ENCODE peak calls at places on chromosomes 11 and 22, in nine cellular contexts. One of them, this sample, is unnamed.

GRCh38 chr11:115391598-115391997 is 112.6 kb downstream of the CADM1 start:
- DNase-seq in prostate gland: no peak
- DNase-seq in vagina: no peak
- DNase-seq in transverse colon: no peak
- DNase-seq in H1: no peak
- DNase-seq in stomach: no peak
- DNase-seq in GM23338: peak
- DNase-seq in Panc1: no peak
- DNase-seq in sigmoid colon: no peak
- DNase-seq in this sample: no peak

GRCh38 chr11:16897460-16898061 is 116.7 kb downstream of the PLEKHA7 start:
- DNase-seq in prostate gland: no peak
- DNase-seq in vagina: no peak
- DNase-seq in transverse colon: no peak
- DNase-seq in H1: peak
- DNase-seq in stomach: no peak
- DNase-seq in GM23338: peak
- DNase-seq in Panc1: no peak
- DNase-seq in sigmoid colon: no peak
- DNase-seq in this sample: no peak

GRCh38 chr22:39574779-39575551 is 4.4 kb downstream of the CACNA1I start:
- DNase-seq in prostate gland: no peak
- DNase-seq in vagina: no peak
- DNase-seq in transverse colon: no peak
- DNase-seq in H1: no peak
- DNase-seq in stomach: no peak
- DNase-seq in GM23338: no peak
- DNase-seq in Panc1: peak
- DNase-seq in sigmoid colon: no peak
- DNase-seq in this sample: no peak

GRCh38 chr11:118804094-118804493 is 13.1 kb upstream of the DDX6 start:
- DNase-seq in prostate gland: no peak
- DNase-seq in vagina: no peak
- DNase-seq in transverse colon: no peak
- DNase-seq in H1: no peak
- DNase-seq in stomach: no peak
- DNase-seq in GM23338: no peak
- DNase-seq in Panc1: no peak
- DNase-seq in sigmoid colon: no peak
- DNase-seq in this sample: no peak

GRCh38 chr22:46849951-46850350 is 87.5 kb downstream of the TBC1D22A start:
- DNase-seq in prostate gland: no peak
- DNase-seq in vagina: peak
- DNase-seq in transverse colon: no peak
- DNase-seq in H1: no peak
- DNase-seq in stomach: no peak
- DNase-seq in GM23338: no peak
- DNase-seq in Panc1: no peak
- DNase-seq in sigmoid colon: no peak
- DNase-seq in this sample: no peak

GRCh38 chr11:67521924-67522323 is 1.3 kb downstream of the CABP2 start:
- DNase-seq in prostate gland: no peak
- DNase-seq in vagina: no peak
- DNase-seq in transverse colon: no peak
- DNase-seq in H1: no peak
- DNase-seq in stomach: no peak
- DNase-seq in GM23338: no peak
- DNase-seq in Panc1: no peak
- DNase-seq in sigmoid colon: no peak
- DNase-seq in this sample: no peak

GRCh38 chr11:77819921-77820564 is 479 bp downstream of the RSF1 start:
- DNase-seq in prostate gland: peak
- DNase-seq in vagina: no peak
- DNase-seq in transverse colon: peak
- DNase-seq in H1: peak
- DNase-seq in stomach: peak
- DNase-seq in GM23338: peak
- DNase-seq in Panc1: no peak
- DNase-seq in sigmoid colon: peak
- DNase-seq in this sample: peak

GRCh38 chr11:67418476-67419281 is 3.2 kb downstream of the CARNS1 start:
- DNase-seq in prostate gland: no peak
- DNase-seq in vagina: no peak
- DNase-seq in transverse colon: no peak
- DNase-seq in H1: no peak
- DNase-seq in stomach: peak
- DNase-seq in GM23338: no peak
- DNase-seq in Panc1: no peak
- DNase-seq in sigmoid colon: no peak
- DNase-seq in this sample: peak

GRCh38 chr11:109138200-109138599 is 283.8 kb upstream of the C11orf87 start:
- DNase-seq in prostate gland: no peak
- DNase-seq in vagina: no peak
- DNase-seq in transverse colon: no peak
- DNase-seq in H1: no peak
- DNase-seq in stomach: no peak
- DNase-seq in GM23338: no peak
- DNase-seq in Panc1: no peak
- DNase-seq in sigmoid colon: no peak
- DNase-seq in this sample: no peak

DNA sequence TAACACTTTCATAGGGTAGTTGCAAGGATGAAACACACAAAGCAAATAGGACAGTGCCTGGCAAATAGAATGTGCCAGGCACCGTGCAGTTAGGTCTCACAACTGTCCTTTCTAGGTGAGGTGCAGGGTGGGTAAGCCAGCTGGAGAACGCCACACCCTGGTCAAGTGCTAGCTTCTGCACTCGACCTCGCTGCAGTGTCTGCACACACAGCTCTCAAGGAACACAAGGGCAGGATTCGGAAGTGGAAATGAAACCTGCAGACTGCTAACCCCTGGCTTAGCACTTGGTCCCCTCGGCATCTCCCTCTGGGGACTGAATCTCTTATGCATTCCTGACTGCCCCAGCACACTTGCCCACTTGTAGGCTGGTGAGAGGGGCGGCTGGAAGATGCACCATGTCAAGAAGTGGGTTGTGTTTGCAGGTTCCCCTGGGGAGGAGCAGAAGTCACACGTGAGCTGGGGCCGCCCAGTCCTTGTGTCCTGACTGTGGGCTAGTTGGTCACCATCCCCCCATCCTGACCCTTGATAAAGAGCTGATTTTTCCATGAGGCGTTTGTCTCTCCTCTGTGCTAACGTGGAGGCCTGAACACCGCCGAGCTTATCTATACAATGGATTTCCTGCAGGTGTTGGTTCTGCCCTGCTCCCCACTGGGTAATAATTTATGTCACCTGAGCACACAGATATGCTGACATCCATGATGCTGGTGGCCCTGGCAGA is 89.0 kb downstream of the MICAL2 start:
- DNase-seq in prostate gland: no peak
- DNase-seq in vagina: no peak
- DNase-seq in transverse colon: peak
- DNase-seq in H1: no peak
- DNase-seq in stomach: no peak
- DNase-seq in GM23338: no peak
- DNase-seq in Panc1: no peak
- DNase-seq in sigmoid colon: no peak
- DNase-seq in this sample: no peak
- TF ChIP-seq POLR2AphosphoS5 in prostate gland: no peak
- TF ChIP-seq POLR2AphosphoS5 in vagina: no peak
- TF ChIP-seq POLR2AphosphoS5 in transverse colon: no peak
- TF ChIP-seq POLR2AphosphoS5 in H1: no peak
- TF ChIP-seq POLR2AphosphoS5 in stomach: no peak
- TF ChIP-seq POLR2AphosphoS5 in GM23338: no peak
- TF ChIP-seq POLR2AphosphoS5 in Panc1: no peak
- TF ChIP-seq POLR2AphosphoS5 in sigmoid colon: no peak
- TF ChIP-seq POLR2AphosphoS5 in this sample: no peak

GRCh38 chr11:5605849-5606248 is 9.4 kb downstream of the TRIM6 start:
- DNase-seq in prostate gland: no peak
- DNase-seq in vagina: no peak
- DNase-seq in transverse colon: no peak
- DNase-seq in H1: no peak
- DNase-seq in stomach: no peak
- DNase-seq in GM23338: no peak
- DNase-seq in Panc1: no peak
- DNase-seq in sigmoid colon: no peak
- DNase-seq in this sample: no peak

GRCh38 chr11:5608778-5609177 is 12.3 kb downstream of the TRIM6 start:
- DNase-seq in prostate gland: no peak
- DNase-seq in vagina: no peak
- DNase-seq in transverse colon: no peak
- DNase-seq in H1: no peak
- DNase-seq in stomach: no peak
- DNase-seq in GM23338: no peak
- DNase-seq in Panc1: no peak
- DNase-seq in sigmoid colon: no peak
- DNase-seq in this sample: no peak

GRCh38 chr11:5610446-5610845 is 14.0 kb downstream of the TRIM6 start:
- DNase-seq in prostate gland: no peak
- DNase-seq in vagina: no peak
- DNase-seq in transverse colon: no peak
- DNase-seq in H1: no peak
- DNase-seq in stomach: no peak
- DNase-seq in GM23338: no peak
- DNase-seq in Panc1: no peak
- DNase-seq in sigmoid colon: no peak
- DNase-seq in this sample: no peak

GRCh38 chr11:5611627-5612026 is 13.2 kb upstream of the TRIM34 start:
- DNase-seq in prostate gland: no peak
- DNase-seq in vagina: no peak
- DNase-seq in transverse colon: no peak
- DNase-seq in H1: no peak
- DNase-seq in stomach: no peak
- DNase-seq in GM23338: peak
- DNase-seq in Panc1: no peak
- DNase-seq in sigmoid colon: no peak
- DNase-seq in this sample: no peak
- H3K4me3 ChIP-seq in prostate gland: no peak
- H3K4me3 ChIP-seq in vagina: no peak
- H3K4me3 ChIP-seq in transverse colon: no peak
- H3K4me3 ChIP-seq in H1: no peak
- H3K4me3 ChIP-seq in stomach: no peak
- H3K4me3 ChIP-seq in GM23338: no peak
- H3K4me3 ChIP-seq in Panc1: no peak
- H3K4me3 ChIP-seq in sigmoid colon: no peak
- H3K4me3 ChIP-seq in this sample: no peak

DNA sequence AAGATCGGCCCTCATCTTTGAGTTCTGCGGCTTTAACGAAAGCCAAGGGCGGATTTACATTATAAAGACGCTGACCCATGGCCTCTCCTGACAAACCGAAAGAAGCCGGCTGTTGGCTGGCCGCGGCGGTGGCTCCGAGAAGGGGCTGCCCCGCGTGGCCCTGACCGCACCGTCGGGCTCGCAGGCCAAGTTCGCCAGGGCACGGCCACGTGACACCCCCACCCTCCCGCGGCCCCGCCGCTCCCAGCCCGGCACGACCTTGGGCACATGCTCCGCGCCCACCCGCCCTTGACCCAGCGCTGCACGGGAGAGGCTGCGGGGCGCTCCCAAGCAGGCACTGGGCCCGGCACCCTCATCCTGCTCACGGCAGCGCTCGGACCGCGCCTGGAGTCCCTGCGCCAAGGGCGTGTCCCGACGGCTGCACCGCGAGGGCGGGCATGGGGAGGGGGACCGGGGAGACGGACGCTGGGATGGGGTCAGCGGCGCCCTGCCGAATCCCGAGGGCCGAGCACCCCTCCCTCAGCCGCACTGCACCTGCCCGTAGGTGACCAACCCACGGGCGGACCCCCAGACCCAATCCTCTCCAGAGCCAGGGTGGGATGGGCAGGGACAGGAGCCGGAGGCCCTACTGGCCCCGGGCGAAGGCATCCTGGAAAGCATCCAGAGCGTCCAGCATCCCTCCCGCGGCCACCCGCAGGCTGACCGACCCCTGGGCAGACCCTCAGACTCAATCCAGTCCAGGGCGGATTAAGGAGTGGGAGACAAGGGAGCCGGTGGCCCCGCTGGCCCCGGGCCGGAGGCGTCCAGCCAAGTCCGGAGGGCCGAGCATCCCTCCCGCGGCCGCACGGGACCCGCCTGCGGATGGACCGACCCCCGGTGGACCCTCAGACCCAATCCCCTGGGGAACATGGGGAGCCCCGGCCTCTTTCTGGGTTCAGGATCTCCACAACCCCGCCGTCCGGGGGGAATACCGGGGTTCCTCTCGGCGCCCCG is 759 bp downstream of the CPT1A start:
- DNase-seq in prostate gland: peak
- DNase-seq in vagina: no peak
- DNase-seq in transverse colon: peak
- DNase-seq in H1: no peak
- DNase-seq in stomach: peak
- DNase-seq in GM23338: peak
- DNase-seq in Panc1: no peak
- DNase-seq in sigmoid colon: peak
- DNase-seq in this sample: no peak
- TF ChIP-seq POLR2AphosphoS5 in prostate gland: no peak
- TF ChIP-seq POLR2AphosphoS5 in vagina: no peak
- TF ChIP-seq POLR2AphosphoS5 in transverse colon: peak
- TF ChIP-seq POLR2AphosphoS5 in H1: no peak
- TF ChIP-seq POLR2AphosphoS5 in stomach: no peak
- TF ChIP-seq POLR2AphosphoS5 in GM23338: no peak
- TF ChIP-seq POLR2AphosphoS5 in Panc1: no peak
- TF ChIP-seq POLR2AphosphoS5 in sigmoid colon: no peak
- TF ChIP-seq POLR2AphosphoS5 in this sample: no peak

DNA sequence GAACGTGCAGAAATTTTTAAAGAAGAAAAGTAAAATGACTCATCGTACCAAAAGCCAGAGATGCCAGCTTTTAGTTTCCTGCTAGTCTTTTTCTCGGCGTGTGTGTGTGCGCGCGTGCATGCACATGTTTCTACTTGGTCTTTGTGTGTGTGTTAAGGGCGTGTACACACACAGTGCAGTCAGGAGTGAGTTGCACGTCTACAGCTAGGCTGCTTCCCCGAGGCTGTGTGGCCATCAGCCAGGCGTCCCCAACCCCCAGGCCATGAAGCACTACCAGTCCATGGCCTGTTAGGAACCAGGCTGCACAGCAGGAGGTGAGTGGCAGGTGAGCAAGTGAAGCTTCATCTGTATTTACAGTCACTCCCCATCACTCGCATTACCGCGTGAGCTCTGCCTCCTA is 36.4 kb downstream of the KCNQ1 start:
- DNase-seq in prostate gland: no peak
- DNase-seq in vagina: peak
- DNase-seq in transverse colon: no peak
- DNase-seq in H1: no peak
- DNase-seq in stomach: no peak
- DNase-seq in GM23338: no peak
- DNase-seq in Panc1: no peak
- DNase-seq in sigmoid colon: no peak
- DNase-seq in this sample: no peak
- H3K4me3 ChIP-seq in prostate gland: no peak
- H3K4me3 ChIP-seq in vagina: no peak
- H3K4me3 ChIP-seq in transverse colon: no peak
- H3K4me3 ChIP-seq in H1: no peak
- H3K4me3 ChIP-seq in stomach: no peak
- H3K4me3 ChIP-seq in GM23338: no peak
- H3K4me3 ChIP-seq in Panc1: no peak
- H3K4me3 ChIP-seq in sigmoid colon: no peak
- H3K4me3 ChIP-seq in this sample: no peak

This sample was measured in breast epithelium.